ENCODE peak calls at places on chromosomes 3 and 15, in five cellular contexts. D, G, H, W and N are unnamed samples.

GRCh38 chr3:195903950-195904290 is 4.4 kb downstream of the TNK2 start:
- DNase-seq in D (no peak), G (no peak), H (no peak), W (no peak), N (no peak)

GRCh38 chr3:119409844-119410243 is 53.6 kb downstream of the TMEM39A start:
- DNase-seq in D (no peak), G (no peak), H (no peak), W (no peak), N (no peak)

GRCh38 chr3:12799525-12800440 is 3.3 kb downstream of the CAND2 start:
- DNase-seq in D (no peak), G (no peak), H (no peak), W (no peak), N (no peak)

GRCh38 chr15:98505611-98506031 is 142.7 kb upstream of the IGF1R start:
- DNase-seq in D (no peak), G (no peak), H (no peak), W (no peak), N (no peak)

GRCh38 chr3:65732060-65732933 is 306.4 kb downstream of the MAGI1 start:
- DNase-seq in D (no peak), G (peak; percentile 46), H (peak; percentile 73), W (peak; percentile 41), N (no peak)

GRCh38 chr3:45992820-45993219 is 2.8 kb downstream of the FYCO1 start:
- DNase-seq in D (no peak), G (peak; percentile 84), H (peak; percentile 96), W (no peak), N (no peak)

GRCh38 chr3:34683851-34684250 is 885.4 kb downstream of the PDCD6IP start:
- DNase-seq in D (no peak), G (no peak), H (peak; percentile 40), W (no peak), N (no peak)

GRCh38 chr3:63351159-63352007 is 73.3 kb downstream of the SYNPR start:
- DNase-seq in D (no peak), G (peak; percentile 50), H (peak; percentile 82), W (peak; percentile 24), N (no peak)

GRCh38 chr3:33650495-33650894 is 67.6 kb downstream of the CLASP2 start:
- DNase-seq in D (no peak), G (no peak), H (no peak), W (no peak), N (no peak)

GRCh38 chr3:29338981-29339833 is 58.3 kb downstream of the RBMS3 start:
- DNase-seq in D (no peak), G (no peak), H (no peak), W (no peak), N (no peak)

GRCh38 chr3:71104586-71104985 is 478.9 kb downstream of the FOXP1 start:
- DNase-seq in D (no peak), G (no peak), H (no peak), W (no peak), N (no peak)

GRCh38 chr15:84879088-84879780 is 5.2 kb upstream of the SLC28A1 start:
- DNase-seq in D (no peak), G (no peak), H (no peak), W (no peak), N (no peak)

GRCh38 chr15:84880007-84880406 is 4.5 kb upstream of the SLC28A1 start:
- DNase-seq in D (no peak), G (no peak), H (no peak), W (no peak), N (no peak)

GRCh38 chr15:84876269-84876668 is 8.2 kb upstream of the SLC28A1 start:
- DNase-seq in D (no peak), G (no peak), H (no peak), W (no peak), N (no peak)

GRCh38 chr15:84880822-84881519 is 3.5 kb upstream of the SLC28A1 start:
- DNase-seq in D (no peak), G (no peak), H (no peak), W (no peak), N (no peak)

DNA sequence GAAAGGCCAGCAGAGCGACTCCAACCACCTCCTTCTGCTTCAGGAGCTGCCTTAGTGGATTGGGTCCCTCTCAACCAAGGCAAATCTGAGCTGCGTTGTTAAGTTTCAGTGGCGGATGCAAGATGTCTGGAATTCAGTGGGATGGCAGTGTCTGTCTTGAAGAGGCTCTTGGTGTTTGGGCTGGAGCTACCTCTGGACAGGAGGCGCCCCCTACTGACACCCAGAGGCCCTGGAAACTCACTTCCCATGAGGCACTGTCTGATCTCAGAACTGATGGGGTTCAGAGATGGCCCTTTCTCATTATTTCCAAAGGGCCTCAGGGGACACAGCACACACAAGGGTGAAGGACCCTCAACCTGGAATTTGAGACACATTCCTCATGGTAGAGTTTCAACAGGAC is 6.0 kb upstream of the SLC28A1 start:
- DNase-seq in D (peak; percentile 50), G (peak; percentile 30), H (peak; percentile 55), W (peak; percentile 6), N (no peak)
- TF ChIP-seq CTCF in D (peak; percentile 40), G (peak; percentile 73), H (peak; percentile 63), W (peak; percentile 65), N (no peak)

GRCh38 chr15:72472907-72473669 is 1.0 kb upstream of the ARIH1 start:
- DNase-seq in D (no peak), G (no peak), H (peak; percentile 55), W (no peak), N (no peak)
- TF ChIP-seq CTCF in D (peak; percentile 23), G (peak; percentile 5), H (peak; percentile 40), W (peak; percentile 37), N (no peak)

DNA sequence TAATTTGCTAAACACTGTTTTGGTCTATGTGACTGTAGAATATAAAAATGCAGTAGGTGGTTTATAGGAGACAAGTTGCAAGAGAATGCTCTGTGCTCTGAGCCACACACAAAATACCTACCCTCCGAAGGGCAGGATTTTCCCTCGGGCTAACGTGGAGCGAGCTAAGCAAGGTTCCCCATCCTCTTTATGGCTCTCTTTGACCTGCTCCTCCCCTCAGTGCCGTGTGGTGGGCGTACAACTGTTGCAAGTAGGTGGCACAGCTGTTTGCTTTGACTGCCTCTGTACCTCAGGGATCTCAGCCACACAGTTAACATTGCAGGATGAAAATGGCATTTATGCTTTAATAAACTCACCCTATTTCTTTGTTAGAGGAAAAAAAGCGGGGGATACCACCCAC is 339.1 kb downstream of the SATB1 start:
- DNase-seq in D (no peak), G (no peak), H (no peak), W (no peak), N (no peak)
- TF ChIP-seq CTCF in D (no peak), G (no peak), H (no peak), W (no peak), N (no peak)

GRCh38 chr15:20357139-20358065 is 184.2 kb downstream of the GOLGA6L6 start:
- DNase-seq in D (no peak), G (no peak), H (no peak), W (no peak), N (peak; percentile 15)

GRCh38 chr15:20358066-20358780 is 183.4 kb downstream of the GOLGA6L6 start:
- DNase-seq in D (no peak), G (no peak), H (no peak), W (no peak), N (peak; percentile 16)

GRCh38 chr15:20358781-20359414 is 182.7 kb downstream of the GOLGA6L6 start:
- DNase-seq in D (no peak), G (no peak), H (no peak), W (no peak), N (no peak)

GRCh38 chr15:20355256-20355868 is 186.2 kb downstream of the GOLGA6L6 start:
- DNase-seq in D (no peak), G (no peak), H (no peak), W (no peak), N (no peak)

GRCh38 chr15:20356444-20357138 is 185.0 kb downstream of the GOLGA6L6 start:
- DNase-seq in D (peak; percentile 83), G (no peak), H (peak; percentile 19), W (no peak), N (peak; percentile 51)
- TF ChIP-seq CTCF in D (peak; percentile 100), G (peak; percentile 74), H (peak; percentile 47), W (peak; percentile 47), N (peak; percentile 69)

DNA sequence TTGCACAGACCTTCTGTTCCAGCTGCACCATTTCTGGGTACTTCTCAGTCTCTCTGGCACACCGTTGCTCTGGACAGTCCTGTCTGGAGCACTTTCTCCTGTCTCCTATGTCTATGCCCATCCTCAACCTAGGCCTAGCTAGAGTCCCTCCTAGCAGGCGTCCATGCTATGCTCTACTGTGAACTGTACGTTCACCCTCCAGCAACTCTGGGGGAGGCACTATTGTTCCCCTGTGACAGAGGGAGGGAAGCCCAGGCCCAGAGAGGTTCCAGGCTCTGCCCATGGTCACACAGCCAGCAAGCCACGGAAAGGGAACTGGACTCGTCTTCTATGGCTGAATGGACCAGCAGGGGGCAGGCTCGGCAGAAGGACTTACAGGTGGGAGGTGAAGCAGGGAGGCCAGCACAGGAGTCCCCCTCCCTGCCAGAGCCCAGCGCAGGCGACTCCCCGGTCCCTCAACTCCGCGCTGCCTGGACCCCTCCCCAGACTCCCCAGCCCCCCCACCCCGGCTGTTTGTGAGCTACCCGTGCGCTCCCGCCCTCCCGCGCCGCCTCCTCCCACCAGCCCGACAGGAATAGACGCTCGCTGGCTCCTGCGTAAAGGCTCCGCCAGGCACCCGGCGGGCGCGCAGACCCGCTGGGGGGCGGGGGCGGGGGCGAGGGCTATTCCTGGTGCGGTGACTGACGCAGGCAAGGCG is 1.7 kb upstream of the LINGO1 start:
- DNase-seq in D (no peak), G (no peak), H (peak; percentile 58), W (no peak), N (peak; percentile 44)
- TF ChIP-seq CTCF in D (no peak), G (peak; percentile 65), H (peak; percentile 63), W (peak; percentile 48), N (no peak)

GRCh38 chr15:57503051-57503702 is 88.5 kb upstream of the MYZAP start:
- DNase-seq in D (no peak), G (no peak), H (peak; percentile 34), W (no peak), N (no peak)
- TF ChIP-seq CTCF in D (no peak), G (no peak), H (no peak), W (peak; percentile 13), N (no peak)

GRCh38 chr15:74441248-74441939 is 7.6 kb upstream of the SEMA7A start:
- DNase-seq in D (no peak), G (no peak), H (no peak), W (no peak), N (no peak)
- TF ChIP-seq CTCF in D (no peak), G (no peak), H (no peak), W (no peak), N (no peak)

GRCh38 chr3:154730221-154730620 is 300.2 kb upstream of the GPR149 start:
- DNase-seq in D (no peak), G (no peak), H (peak; percentile 7), W (no peak), N (no peak)
- TF ChIP-seq CTCF in D (no peak), G (no peak), H (no peak), W (no peak), N (no peak)